ENCODE peak calls at places on chromosome 7, in nine cellular contexts. W is endodermal cell; C is CD4-positive, alpha-beta T cell; N is endothelial cell; G is Panc1; B is AG04449; M is SK-N-SH; I is AG10803; U is cardiac fibroblast. K is an unnamed sample.

GRCh38 chr7:117993377-117994003 is 120.2 kb upstream of the CTTNBP2 start:
- DNase-seq in W (peak; percentile 93), C (no peak), N (peak; percentile 54), G (peak; percentile 5), B (no peak), M (peak; percentile 42), I (no peak), U (peak; percentile 10), K (peak; percentile 33)

GRCh38 chr7:105011771-105012502 is 2.1 kb upstream of the KMT2E start:
- DNase-seq in W (no peak), C (peak; percentile 13), N (peak; percentile 21), G (no peak), B (no peak), M (no peak), I (no peak), U (no peak), K (no peak)

GRCh38 chr7:112484671-112485097 is 3.9 kb downstream of the LSMEM1 start:
- DNase-seq in W (no peak), C (no peak), N (no peak), G (peak; percentile 77), B (peak; percentile 87), M (no peak), I (peak; percentile 97), U (peak; percentile 91), K (no peak)

GRCh38 chr7:132437730-132438129 is 138.5 kb downstream of the PLXNA4 start:
- DNase-seq in W (no peak), C (no peak), N (no peak), G (no peak), B (no peak), M (no peak), I (no peak), U (no peak), K (no peak)

GRCh38 chr7:91892099-91892788 is 11.7 kb upstream of the MTERF1 start:
- DNase-seq in W (no peak), C (no peak), N (no peak), G (no peak), B (no peak), M (no peak), I (no peak), U (no peak), K (no peak)

GRCh38 chr7:144854839-144855424 is 19.1 kb upstream of the TPK1 start:
- DNase-seq in W (no peak), C (no peak), N (peak; percentile 6), G (no peak), B (no peak), M (peak; percentile 47), I (peak; percentile 29), U (peak; percentile 58), K (no peak)

GRCh38 chr7:147803625-147804024 is 786.9 kb upstream of the C7orf33 start:
- DNase-seq in W (peak; percentile 51), C (no peak), N (no peak), G (no peak), B (no peak), M (peak; percentile 73), I (no peak), U (no peak), K (no peak)

GRCh38 chr7:27994639-27995038 is 186.0 kb downstream of the JAZF1 start:
- DNase-seq in W (no peak), C (no peak), N (no peak), G (no peak), B (no peak), M (peak; percentile 34), I (peak; percentile 60), U (peak; percentile 20), K (no peak)

GRCh38 chr7:113100091-113100723 is 13.6 kb upstream of the GPR85 start:
- DNase-seq in W (no peak), C (no peak), N (no peak), G (no peak), B (no peak), M (peak; percentile 49), I (peak; percentile 29), U (peak; percentile 49), K (no peak)

GRCh38 chr7:65251851-65252620 is 121.6 kb upstream of the ZNF92 start:
- DNase-seq in W (peak; percentile 98), C (no peak), N (peak; percentile 67), G (no peak), B (no peak), M (peak; percentile 98), I (no peak), U (peak; percentile 28), K (peak; percentile 74)

GRCh38 chr7:99000904-99001442 is 122.6 kb downstream of the TRRAP start:
- DNase-seq in W (peak; percentile 31), C (no peak), N (no peak), G (no peak), B (no peak), M (no peak), I (peak; percentile 5), U (no peak), K (no peak)

GRCh38 chr7:88842217-88842616 is 46.7 kb upstream of the TEX47 start:
- DNase-seq in W (no peak), C (no peak), N (no peak), G (no peak), B (no peak), M (peak; percentile 27), I (no peak), U (no peak), K (no peak)

GRCh38 chr7:40885503-40885902 is 750.7 kb downstream of the SUGCT start:
- DNase-seq in W (no peak), C (no peak), N (no peak), G (no peak), B (no peak), M (no peak), I (no peak), U (peak; percentile 66), K (no peak)

GRCh38 chr7:2929321-2930201 is 85.5 kb upstream of the GNA12 start:
- DNase-seq in W (peak; percentile 54), C (no peak), N (no peak), G (no peak), B (no peak), M (peak; percentile 34), I (no peak), U (no peak), K (no peak)

GRCh38 chr7:157525501-157525915 is 188.7 kb downstream of the DNAJB6 start:
- DNase-seq in W (peak; percentile 45), C (no peak), N (no peak), G (no peak), B (no peak), M (no peak), I (no peak), U (no peak), K (no peak)

GRCh38 chr7:74119831-74120230 is 36.2 kb downstream of the LIMK1 start:
- DNase-seq in W (no peak), C (no peak), N (no peak), G (no peak), B (no peak), M (no peak), I (no peak), U (no peak), K (no peak)

GRCh38 chr7:74115326-74115725 is 31.7 kb downstream of the LIMK1 start:
- DNase-seq in W (peak; percentile 86), C (no peak), N (peak; percentile 15), G (no peak), B (no peak), M (peak; percentile 77), I (no peak), U (no peak), K (no peak)
- TF ChIP-seq CTCF in W (peak; percentile 52), C (no peak), N (no peak), G (no peak), B (peak; percentile 6), M (peak; percentile 40), I (no peak), U (no peak), K (no peak)

GRCh38 chr7:81447351-81447952 is 322.4 kb downstream of the HGF start:
- DNase-seq in W (peak; percentile 57), C (no peak), N (peak; percentile 21), G (peak; percentile 75), B (peak; percentile 14), M (peak; percentile 50), I (peak; percentile 68), U (peak; percentile 83), K (no peak)
- TF ChIP-seq CTCF in W (peak; percentile 78), C (no peak), N (peak; percentile 23), G (peak; percentile 72), B (peak; percentile 57), M (peak; percentile 79), I (peak; percentile 74), U (peak; percentile 57), K (peak; percentile 72)

GRCh38 chr7:23456093-23456492 is 14.2 kb downstream of the IGF2BP3 start:
- DNase-seq in W (no peak), C (no peak), N (no peak), G (no peak), B (no peak), M (no peak), I (no peak), U (no peak), K (no peak)

GRCh38 chr7:23449941-23450340 is 20.4 kb downstream of the IGF2BP3 start:
- DNase-seq in W (no peak), C (no peak), N (no peak), G (no peak), B (no peak), M (no peak), I (no peak), U (peak; percentile 18), K (no peak)

GRCh38 chr7:23445326-23445725 is 25.0 kb downstream of the IGF2BP3 start:
- DNase-seq in W (no peak), C (no peak), N (no peak), G (no peak), B (no peak), M (no peak), I (no peak), U (no peak), K (no peak)

GRCh38 chr7:23454880-23455526 is 15.3 kb downstream of the IGF2BP3 start:
- DNase-seq in W (peak; percentile 73), C (no peak), N (no peak), G (no peak), B (no peak), M (no peak), I (no peak), U (no peak), K (no peak)

DNA sequence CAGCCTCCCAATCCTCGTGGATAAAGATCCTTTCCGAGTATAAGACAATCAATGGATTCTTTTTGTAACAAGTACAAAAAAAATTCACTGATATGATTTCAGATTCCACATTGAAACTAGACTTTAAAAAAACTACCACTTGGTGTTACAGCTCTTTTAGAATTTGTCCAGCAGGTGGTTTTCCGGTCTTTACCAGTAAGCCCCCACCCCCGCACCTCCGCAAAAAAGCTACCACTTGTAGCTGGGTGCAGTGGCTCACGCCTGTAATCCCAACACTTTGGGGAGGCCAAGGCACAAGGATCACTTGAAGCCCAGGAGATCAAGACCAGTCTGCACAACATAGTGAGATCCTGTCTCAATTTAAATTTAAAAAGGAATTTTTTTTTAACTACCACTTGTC is 19.8 kb downstream of the IGF2BP3 start:
- DNase-seq in W (no peak), C (no peak), N (no peak), G (no peak), B (no peak), M (no peak), I (no peak), U (no peak), K (no peak)
- TF ChIP-seq CTCF in W (peak; percentile 33), C (no peak), N (no peak), G (no peak), B (no peak), M (no peak), I (no peak), U (no peak), K (no peak)

DNA sequence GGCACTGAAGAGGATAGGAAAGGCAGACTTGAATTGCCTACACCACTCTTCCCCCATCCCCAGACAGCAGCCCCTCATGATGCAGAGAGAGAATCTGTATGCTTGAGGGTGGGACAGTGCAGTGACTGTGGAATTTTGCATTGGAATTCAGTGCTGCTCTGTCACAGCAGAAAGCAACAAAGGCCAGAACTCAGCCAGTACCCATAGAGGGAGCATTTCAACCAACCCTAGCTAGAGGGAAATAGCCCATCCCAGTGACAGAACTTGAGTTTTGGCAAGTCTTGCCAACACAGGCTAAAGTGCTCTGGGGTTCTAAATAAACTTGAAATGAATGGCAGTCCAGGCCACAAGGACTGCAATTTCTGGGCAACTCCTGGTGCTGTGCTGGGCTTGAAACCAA is 80.4 kb downstream of the TES start:
- DNase-seq in W (peak; percentile 68), C (no peak), N (no peak), G (no peak), B (no peak), M (no peak), I (peak; percentile 11), U (no peak), K (no peak)
- TF ChIP-seq CTCF in W (peak; percentile 61), C (no peak), N (no peak), G (peak; percentile 30), B (no peak), M (no peak), I (peak; percentile 23), U (no peak), K (no peak)